ENCODE peak calls at places on chromosome 11, in eight cellular contexts. P is NCI-H446 treated with DMSO at 0.1 percent for 48 hours; K is HepG2; X is lung microvascular endothelial cell; T is stromal cell of bone marrow; Z is hepatic stellate cell; J is stimulated activated naive B cell treated with anti-CD40 and anti-IgM and Interleukin-4, amounts not matched to agents 10 μg/mL and 1 μg/mL and 100 μg/mL, for 72 hours; S is heart left ventricle. Y is an unnamed sample.

GRCh38 chr11:100647861-100648260 is 39.2 kb upstream of the ARHGAP42 start:
- DNase-seq in P (no peak), K (no peak), X (no peak), T (no peak), Z (no peak), J (no peak), S (no peak), Y (no peak)

GRCh38 chr11:2791521-2792375 is 92.0 kb upstream of the KCNQ1OT1 start:
- DNase-seq in P (no peak), K (no peak), X (no peak), T (no peak), Z (no peak), J (no peak), S (peak), Y (peak)

GRCh38 chr11:70894566-70894965 is 357.8 kb downstream of the SHANK2 start:
- DNase-seq in P (no peak), K (no peak), X (no peak), T (no peak), Z (no peak), J (no peak), S (no peak), Y (no peak)

GRCh38 chr11:64385953-64386704 is 27.2 kb downstream of the RPS6KA4 start:
- DNase-seq in P (no peak), K (peak), X (no peak), T (no peak), Z (no peak), J (no peak), S (no peak), Y (no peak)

GRCh38 chr11:64841592-64842365 is 2.7 kb downstream of the CDC42BPG start:
- DNase-seq in P (no peak), K (no peak), X (no peak), T (no peak), Z (no peak), J (no peak), S (no peak), Y (no peak)

GRCh38 chr11:79383874-79384273 is 57.0 kb downstream of the TENM4 start:
- DNase-seq in P (no peak), K (no peak), X (no peak), T (no peak), Z (no peak), J (no peak), S (no peak), Y (peak)

GRCh38 chr11:30392977-30393376 is 70.1 kb downstream of the ARL14EP start:
- DNase-seq in P (no peak), K (no peak), X (no peak), T (no peak), Z (no peak), J (no peak), S (no peak), Y (peak)

GRCh38 chr11:8266246-8267241 is 2.9 kb upstream of the LMO1 start:
- DNase-seq in P (no peak), K (no peak), X (no peak), T (no peak), Z (no peak), J (no peak), S (no peak), Y (no peak)

GRCh38 chr11:47480762-47481161 is 31.8 kb upstream of the RAPSN start:
- DNase-seq in P (no peak), K (no peak), X (no peak), T (no peak), Z (no peak), J (no peak), S (no peak), Y (peak)

Y was measured in thyroid gland.